ENCODE peak calls at places on chromosome 22, in five cellular contexts. B is astrocyte of the cerebellum, M is Ammon's horn, C is GOT3, H is hepatic stellate cell. U is an unnamed sample.

GRCh38 chr22:46968359-46968740 is 205.9 kb downstream of the TBC1D22A start:
- DNase-seq in B (no peak), M (no peak), C (no peak), H (no peak), U (no peak)

GRCh38 chr22:25780673-25781072 is 38.7 kb downstream of the MYO18B start:
- DNase-seq in B (no peak), M (peak), C (no peak), H (peak), U (no peak)

GRCh38 chr22:47402876-47403525 is 640.6 kb downstream of the TBC1D22A start:
- DNase-seq in B (no peak), M (no peak), C (no peak), H (no peak), U (no peak)

GRCh38 chr22:32916025-32916424 is 114.5 kb downstream of the TIMP3 start:
- DNase-seq in B (no peak), M (no peak), C (no peak), H (no peak), U (no peak)

GRCh38 chr22:49793296-49793695 is 34.4 kb downstream of the BRD1 start:
- DNase-seq in B (no peak), M (no peak), C (no peak), H (no peak), U (no peak)

GRCh38 chr22:43197271-43197941 is 10.5 kb upstream of the TTLL12 start:
- DNase-seq in B (no peak), M (no peak), C (no peak), H (peak), U (no peak)

GRCh38 chr22:19770349-19771220 is 10.0 kb downstream of the TBX1 start:
- DNase-seq in B (no peak), M (no peak), C (no peak), H (no peak), U (no peak)

GRCh38 chr22:46823248-46823647 is 60.8 kb downstream of the TBC1D22A start:
- DNase-seq in B (no peak), M (no peak), C (no peak), H (no peak), U (no peak)

GRCh38 chr22:19767427-19768380 is 7.1 kb downstream of the TBX1 start:
- DNase-seq in B (no peak), M (no peak), C (no peak), H (no peak), U (no peak)

GRCh38 chr22:45268958-45269844 is 15.5 kb upstream of the UPK3A start:
- DNase-seq in B (no peak), M (peak), C (peak), H (peak), U (peak)

GRCh38 chr22:49622241-49623105 is 205.2 kb downstream of the BRD1 start:
- DNase-seq in B (no peak), M (no peak), C (no peak), H (no peak), U (no peak)

GRCh38 chr22:42316988-42317387 is 46.5 kb upstream of the TCF20 start:
- DNase-seq in B (peak), M (peak), C (no peak), H (no peak), U (peak)

GRCh38 chr22:20425821-20426615 is 11.6 kb downstream of the SCARF2 start:
- DNase-seq in B (no peak), M (no peak), C (no peak), H (no peak), U (no peak)

GRCh38 chr22:45518580-45518991 is 15.9 kb downstream of the FBLN1 start:
- DNase-seq in B (no peak), M (no peak), C (no peak), H (no peak), U (no peak)

GRCh38 chr22:17842386-17842785 is 68.1 kb upstream of the BID start:
- DNase-seq in B (no peak), M (no peak), C (no peak), H (peak), U (peak)

GRCh38 chr22:30459206-30460052 is 12.4 kb downstream of the SEC14L3 start:
- DNase-seq in B (no peak), M (no peak), C (no peak), H (no peak), U (no peak)

GRCh38 chr22:45903355-45904149 is 73.4 kb downstream of the WNT7B start:
- DNase-seq in B (peak), M (no peak), C (peak), H (peak), U (no peak)

GRCh38 chr22:42174062-42174461 is 43.5 kb upstream of the CYP2D6 start:
- DNase-seq in B (peak), M (no peak), C (no peak), H (no peak), U (no peak)

GRCh38 chr22:23220485-23221350 is 40.4 kb downstream of the BCR start:
- DNase-seq in B (no peak), M (no peak), C (no peak), H (no peak), U (no peak)

GRCh38 chr22:22576244-22576988 is 17.4 kb upstream of the PRAME start:
- DNase-seq in B (peak), M (peak), C (no peak), H (peak), U (peak)

GRCh38 chr22:39478461-39478860 is 21.6 kb downstream of the MGAT3 start:
- DNase-seq in B (no peak), M (no peak), C (no peak), H (no peak), U (no peak)

GRCh38 chr22:30245985-30246901 is at the start of gene LIF:
- DNase-seq in B (no peak), M (no peak), C (no peak), H (peak), U (peak)

GRCh38 chr22:47135338-47135737 is 372.9 kb downstream of the TBC1D22A start:
- DNase-seq in B (no peak), M (no peak), C (no peak), H (no peak), U (no peak)

U was measured in central memory CD8-positive, alpha-beta T cell.